ENCODE peak calls at places on chromosome 5, in seven cellular contexts. J is nephron progenitor cell, D is cardiac fibroblast, P is GM23338, G is H9, X is AG04449, E is HCT116. K is an unnamed sample.

GRCh38 chr5:83957188-83957587 is 236.5 kb upstream of the HAPLN1 start:
- DNase-seq in P (peak; percentile 17), J (no peak), G (no peak), X (no peak), E (no peak), D (no peak), K (no peak)

GRCh38 chr5:59661306-59661705 is 232.2 kb downstream of the PDE4D start:
- DNase-seq in D (no peak), E (no peak), X (no peak), G (no peak), P (no peak), J (no peak), K (no peak)

GRCh38 chr5:61534481-61535267 is 202.6 kb downstream of the ZSWIM6 start:
- DNase-seq in P (no peak), J (no peak), X (no peak), G (no peak), E (no peak), D (no peak), K (no peak)

GRCh38 chr5:133376986-133377385 is 235.4 kb downstream of the FSTL4 start:
- DNase-seq in E (no peak), G (peak; percentile 7), X (no peak), J (no peak), P (no peak), D (no peak), K (no peak)

GRCh38 chr5:82863260-82863659 is 213.9 kb downstream of the TMEM167A start:
- DNase-seq in X (no peak), D (peak; percentile 28), G (no peak), E (no peak), P (peak; percentile 22), J (no peak), K (no peak)

GRCh38 chr5:58263291-58263690 is 196.6 kb downstream of the PLK2 start:
- DNase-seq in E (no peak), G (no peak), D (no peak), J (no peak), X (no peak), P (no peak), K (no peak)

GRCh38 chr5:42397267-42397666 is 26.0 kb upstream of the GHR start:
- DNase-seq in G (no peak), D (no peak), P (no peak), X (no peak), E (no peak), J (no peak), K (no peak)

GRCh38 chr5:7759257-7759871 is 91.6 kb downstream of the CFAP90 start:
- DNase-seq in J (no peak), G (no peak), D (no peak), X (no peak), E (no peak), P (no peak), K (no peak)

GRCh38 chr5:107430077-107430625 is 240.6 kb downstream of the EFNA5 start:
- DNase-seq in G (no peak), E (no peak), X (no peak), D (peak; percentile 41), J (no peak), P (no peak), K (no peak)

GRCh38 chr5:172113036-172113435 is 75.0 kb downstream of the STK10 start:
- DNase-seq in E (no peak), J (no peak), D (no peak), P (no peak), G (no peak), X (no peak), K (no peak)

GRCh38 chr5:146041180-146041789 is 64.1 kb downstream of the PLAC8L1 start:
- DNase-seq in D (no peak), E (no peak), J (no peak), X (no peak), G (no peak), P (peak; percentile 66), K (no peak)

GRCh38 chr5:170095687-170096086 is 10.0 kb upstream of the FOXI1 start:
- DNase-seq in J (no peak), E (no peak), P (no peak), G (no peak), X (no peak), D (no peak), K (no peak)

GRCh38 chr5:6202615-6203365 is 175.6 kb downstream of the MED10 start:
- DNase-seq in D (no peak), P (peak; percentile 78), J (no peak), G (peak; percentile 77), X (no peak), E (no peak), K (no peak)

GRCh38 chr5:14830210-14831005 is 41.2 kb downstream of the ANKH start:
- DNase-seq in J (no peak), P (no peak), D (peak; percentile 31), X (no peak), G (no peak), E (no peak), K (no peak)

GRCh38 chr5:90962481-90962880 is 403.9 kb downstream of the ADGRV1 start:
- DNase-seq in P (no peak), X (no peak), E (no peak), D (no peak), G (no peak), J (no peak), K (no peak)

GRCh38 chr5:18745988-18746615 is 1111.8 kb downstream of the TAF11L14 start:
- DNase-seq in J (no peak), X (no peak), G (no peak), E (no peak), D (no peak), P (no peak), K (no peak)

GRCh38 chr5:27216367-27216941 is 178.1 kb upstream of the CDH9 start:
- DNase-seq in E (no peak), G (no peak), P (no peak), D (no peak), J (no peak), X (no peak), K (no peak)

GRCh38 chr5:33788922-33789321 is 102.9 kb downstream of the ADAMTS12 start:
- DNase-seq in P (no peak), G (no peak), E (no peak), J (no peak), D (peak; percentile 80), X (peak; percentile 97), K (no peak)

GRCh38 chr5:1747079-1747802 is 52.4 kb downstream of the MRPL36 start:
- DNase-seq in X (no peak), J (no peak), E (no peak), D (no peak), P (no peak), G (peak; percentile 22), K (no peak)

GRCh38 chr5:38662088-38662487 is 105.6 kb upstream of the LIFR start:
- DNase-seq in P (no peak), E (no peak), D (no peak), G (no peak), J (no peak), X (no peak), K (no peak)

GRCh38 chr5:11608530-11608929 is 295.7 kb downstream of the CTNND2 start:
- DNase-seq in J (no peak), X (no peak), E (no peak), G (no peak), P (no peak), D (no peak), K (no peak)
- TF ChIP-seq CTCF in J (no peak), X (no peak), E (no peak), G (no peak), P (no peak), D (no peak), K (no peak)

DNA sequence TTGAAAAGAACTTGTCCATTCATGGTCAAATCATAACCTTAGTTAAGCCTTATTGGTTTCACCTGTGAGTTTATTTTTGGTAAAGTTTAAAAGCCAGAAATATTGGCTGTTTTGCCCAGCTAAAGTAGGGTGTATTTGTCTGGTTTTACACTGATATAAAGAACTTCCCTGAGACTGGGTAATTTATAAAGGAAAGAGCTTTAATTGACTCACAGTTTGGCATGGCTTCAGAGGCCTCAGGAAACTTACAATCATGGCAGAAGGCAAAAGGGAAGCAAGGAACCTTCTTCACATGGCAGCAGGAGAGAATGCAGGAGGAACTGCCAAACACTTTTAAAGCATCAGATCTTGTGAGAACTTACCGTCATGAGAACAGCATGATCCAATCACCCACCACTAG is 55.3 kb downstream of the JAKMIP2 start:
- DNase-seq in X (no peak), J (no peak), E (no peak), P (no peak), G (no peak), D (no peak), K (no peak)
- TF ChIP-seq CTCF in X (no peak), J (no peak), E (no peak), P (no peak), G (no peak), D (no peak), K (no peak)

GRCh38 chr5:29005386-29005785 is 1967.0 kb upstream of the CDH9 start:
- DNase-seq in X (no peak), J (peak; percentile 4), D (no peak), P (peak; percentile 36), E (no peak), G (no peak), K (no peak)
- TF ChIP-seq CTCF in X (no peak), J (peak; percentile 31), D (no peak), P (peak; percentile 63), E (no peak), G (peak; percentile 58), K (peak; percentile 32)

GRCh38 chr5:103827976-103828375 is 265.4 kb upstream of the NUDT12 start:
- DNase-seq in G (no peak), D (no peak), X (no peak), J (no peak), E (no peak), P (no peak), K (no peak)

GRCh38 chr5:103834216-103834615 is 271.6 kb upstream of the NUDT12 start:
- DNase-seq in G (no peak), P (no peak), E (no peak), X (no peak), J (no peak), D (no peak), K (no peak)

GRCh38 chr5:103829585-103829984 is 267.0 kb upstream of the NUDT12 start:
- DNase-seq in P (peak; percentile 64), J (peak; percentile 16), E (no peak), G (no peak), D (no peak), X (no peak), K (no peak)
- TF ChIP-seq CTCF in P (peak; percentile 68), J (peak; percentile 31), E (peak; percentile 80), G (peak; percentile 83), D (peak; percentile 12), X (no peak), K (peak; percentile 51)

DNA sequence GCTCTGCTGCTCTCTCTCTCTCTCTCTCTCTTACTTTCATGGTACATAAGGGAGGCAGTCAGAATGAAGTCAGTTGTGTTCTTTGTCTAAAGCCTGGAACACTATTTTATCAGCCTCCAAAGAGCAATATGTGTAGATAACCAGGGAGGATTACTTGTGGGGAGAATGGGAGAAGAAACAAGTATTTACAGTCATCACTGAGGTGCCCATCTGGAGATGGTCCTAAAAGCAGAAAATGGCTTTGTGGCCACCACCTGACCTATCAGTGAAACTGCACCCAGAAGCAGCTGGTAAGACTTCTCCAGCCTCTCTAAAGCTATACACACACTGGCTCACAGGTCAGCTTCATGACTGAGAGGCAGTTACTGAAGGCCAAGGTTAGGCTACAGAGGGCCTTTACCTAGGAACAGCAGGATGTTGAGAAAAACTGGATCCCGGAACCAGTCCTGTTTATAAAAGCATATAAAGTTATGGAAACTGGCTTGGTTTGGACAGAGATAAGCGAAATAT is 75.1 kb downstream of the MRPS27 start:
- DNase-seq in G (peak; percentile 57), E (peak; percentile 24), D (peak; percentile 77), J (peak; percentile 16), X (no peak), P (peak; percentile 67), K (no peak)
- TF ChIP-seq CTCF in G (peak; percentile 62), E (peak; percentile 51), D (peak; percentile 58), J (peak; percentile 40), X (peak; percentile 61), P (peak; percentile 56), K (peak; percentile 47)

K was measured in progenitor cell of endocrine pancreas.